ENCODE peak calls at places on chromosomes 4 and X, in five cellular contexts. F is PC-3, G is GM23248, Y is neural progenitor cell, C is HCT116. W is an unnamed sample.

GRCh38 chr4:171857302-171858005 is 44.2 kb downstream of the GALNTL6 start:
- DNase-seq in C (no peak), G (no peak), F (no peak), Y (no peak), W (no peak)

GRCh38 chrX:44975666-44976263 is 102.8 kb downstream of the KDM6A start:
- DNase-seq in Y (no peak), F (no peak), C (no peak), G (peak), W (no peak)

GRCh38 chrX:101659601-101660063 is at the start of gene ARMCX2:
- DNase-seq in G (peak), Y (peak), C (no peak), F (no peak), W (no peak)

GRCh38 chr4:125434136-125434535 is 119.4 kb downstream of the FAT4 start:
- DNase-seq in C (no peak), Y (no peak), G (peak), F (no peak), W (no peak)

GRCh38 chrX:46941341-46941740 is 29.1 kb downstream of the JADE3 start:
- DNase-seq in F (no peak), C (no peak), Y (no peak), G (no peak), W (no peak)

GRCh38 chrX:108443065-108443464 is 3.4 kb downstream of the COL4A5 start:
- DNase-seq in C (no peak), Y (no peak), F (no peak), G (no peak), W (no peak)

GRCh38 chrX:12741416-12741815 is 49.8 kb upstream of the PRPS2 start:
- DNase-seq in C (peak), Y (no peak), F (peak), G (no peak), W (no peak)

GRCh38 chrX:130139474-130140201 is 26.0 kb downstream of the AIFM1 start:
- DNase-seq in F (no peak), Y (peak), C (no peak), G (no peak), W (no peak)

GRCh38 chr4:1564535-1565375 is 119.4 kb downstream of the FAM53A start:
- DNase-seq in Y (no peak), C (no peak), F (no peak), G (no peak), W (no peak)
- TF ChIP-seq EZH2 in Y (no peak), C (no peak), F (no peak), G (no peak), W (no peak)

DNA sequence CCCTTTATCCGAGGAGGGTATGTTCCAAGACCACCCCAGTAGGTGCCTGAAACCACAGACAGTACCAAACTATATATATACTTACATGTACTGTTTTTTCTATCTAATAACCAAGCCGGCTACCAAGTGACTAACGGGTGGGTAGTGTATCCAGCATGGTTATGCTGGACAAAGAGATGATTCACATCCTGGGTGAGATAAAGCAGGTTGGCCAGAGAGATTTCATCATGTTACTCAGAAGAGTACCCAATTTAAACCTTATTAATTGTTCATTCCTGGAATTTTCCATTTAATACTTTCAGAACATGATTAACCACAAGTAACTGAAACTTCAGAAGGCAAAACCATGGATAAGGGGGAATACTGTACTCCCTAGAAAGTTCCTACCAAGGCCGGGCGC is 46.5 kb downstream of the RFC1 start:
- DNase-seq in F (peak), G (peak), C (peak), Y (no peak), W (no peak)
- TF ChIP-seq EZH2phosphoT487 in F (no peak), G (no peak), C (no peak), Y (no peak), W (no peak)

GRCh38 chr4:110637408-110638131 is 14.7 kb upstream of the PITX2 start:
- DNase-seq in C (no peak), F (no peak), G (peak), Y (peak), W (no peak)
- TF ChIP-seq EZH2 in C (no peak), F (no peak), G (no peak), Y (peak), W (no peak)

GRCh38 chrX:115582871-115583729 is 22.1 kb downstream of the PLS3 start:
- DNase-seq in G (peak), C (no peak), F (peak), Y (no peak), W (no peak)

GRCh38 chrX:115583730-115584004 is 22.7 kb downstream of the PLS3 start:
- DNase-seq in Y (no peak), G (no peak), F (no peak), C (no peak), W (no peak)

GRCh38 chrX:115588180-115588579 is 27.2 kb downstream of the PLS3 start:
- DNase-seq in C (no peak), Y (no peak), G (no peak), F (no peak), W (no peak)

GRCh38 chrX:115582035-115582870 is 21.3 kb downstream of the PLS3 start:
- DNase-seq in Y (peak), C (no peak), F (no peak), G (peak), W (no peak)

GRCh38 chrX:115584715-115585114 is 23.7 kb downstream of the PLS3 start:
- DNase-seq in C (no peak), G (peak), Y (no peak), F (peak), W (no peak)
- TF ChIP-seq EZH2phosphoT487 in C (no peak), G (no peak), Y (no peak), F (no peak), W (no peak)

GRCh38 chr4:173509031-173510001 is 20.7 kb downstream of the HAND2 start:
- DNase-seq in C (no peak), Y (peak), F (no peak), G (peak), W (no peak)
- TF ChIP-seq EZH2 in C (no peak), Y (peak), F (no peak), G (no peak), W (no peak)

DNA sequence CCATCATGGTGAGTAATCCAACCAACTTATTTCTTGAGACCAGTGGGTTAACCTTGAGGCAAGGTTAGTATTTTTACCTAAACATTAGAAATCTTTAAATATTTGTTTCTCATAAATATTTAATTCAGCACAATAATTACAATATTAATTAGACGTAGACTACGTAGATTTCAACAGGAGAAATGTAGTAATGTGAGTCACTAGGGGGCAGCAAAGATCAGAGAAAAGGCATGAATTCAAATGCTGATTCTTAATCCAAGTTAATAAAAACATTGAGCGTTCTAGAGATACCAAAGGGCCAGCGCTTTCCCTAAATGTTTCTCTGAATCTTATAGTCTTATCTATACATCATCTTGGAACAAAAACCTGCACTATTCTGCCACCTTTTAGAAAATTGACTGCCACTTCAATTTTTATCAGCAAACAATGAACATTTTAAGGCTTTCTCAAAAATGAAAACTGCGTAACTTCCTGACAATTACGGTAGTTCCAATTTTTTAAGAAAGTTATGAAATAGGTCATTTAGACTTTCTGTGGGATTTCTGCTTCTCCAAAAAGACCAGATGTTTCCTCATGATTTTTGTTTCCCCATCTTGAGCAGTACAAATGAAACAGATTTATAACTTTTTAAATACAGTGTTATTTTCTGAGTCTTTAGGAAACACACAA is 180.7 kb downstream of the GASK1B start:
- DNase-seq in F (peak), C (peak), G (peak), Y (peak), W (peak)
- TF ChIP-seq EZH2phosphoT487 in F (no peak), C (no peak), G (no peak), Y (no peak), W (no peak)

GRCh38 chr4:1166509-1167243 is 5.7 kb downstream of the SPON2 start:
- DNase-seq in F (no peak), C (no peak), Y (no peak), G (no peak), W (no peak)

GRCh38 chr4:1169691-1170096 is 2.7 kb downstream of the SPON2 start:
- DNase-seq in C (no peak), Y (no peak), F (no peak), G (no peak), W (no peak)

GRCh38 chr4:1167244-1167949 is 5.0 kb downstream of the SPON2 start:
- DNase-seq in F (peak), Y (peak), G (peak), C (peak), W (peak)

GRCh38 chr4:1169171-1169671 is 3.2 kb downstream of the SPON2 start:
- DNase-seq in G (no peak), F (no peak), Y (no peak), C (no peak), W (no peak)

GRCh38 chr4:1168291-1169031 is 3.9 kb downstream of the SPON2 start:
- DNase-seq in F (no peak), Y (no peak), G (no peak), C (no peak), W (no peak)
- TF ChIP-seq EZH2 in F (no peak), Y (no peak), G (no peak), C (no peak), W (no peak)

DNA sequence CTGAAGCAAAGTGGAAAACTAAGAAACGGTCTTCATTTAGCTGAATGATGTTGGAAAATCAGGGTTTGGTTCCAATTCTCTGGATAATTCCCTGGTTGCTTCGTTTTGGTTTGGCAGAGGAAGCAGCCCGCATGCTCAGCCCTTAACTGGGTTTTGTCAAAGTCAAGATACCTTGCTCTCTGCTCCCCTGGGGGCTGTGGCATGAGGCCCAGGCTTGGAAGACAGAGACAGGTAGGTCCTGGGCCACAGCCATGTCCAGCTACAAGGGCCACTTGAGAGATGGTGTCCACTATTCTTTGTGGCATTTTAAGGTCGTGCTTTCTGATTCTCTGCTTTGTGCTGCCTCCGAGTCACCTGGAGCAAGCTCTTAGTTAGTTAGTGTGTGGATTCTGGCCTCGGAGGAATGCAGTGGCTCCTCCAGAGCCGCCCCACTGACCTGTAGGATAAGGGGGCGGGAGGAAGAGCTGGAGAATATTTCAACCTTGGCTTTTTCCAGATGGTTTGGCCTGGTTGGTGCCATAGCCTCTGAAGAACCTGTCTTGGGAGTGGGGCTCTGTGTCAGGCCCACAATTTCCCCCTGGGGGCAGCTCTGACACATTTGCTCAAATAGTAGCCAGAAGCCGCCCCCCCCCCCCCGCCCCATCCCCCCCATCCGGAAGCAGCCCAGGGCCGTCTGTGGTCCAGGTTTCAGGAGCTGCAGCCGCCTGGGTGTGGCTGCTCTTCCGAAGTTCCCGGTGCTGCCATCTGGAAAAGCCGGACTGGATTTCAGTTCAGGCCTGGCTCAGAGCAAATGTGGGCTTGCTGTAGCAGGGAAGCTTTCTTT is 147.1 kb downstream of the NHS start:
- DNase-seq in G (peak), Y (peak), F (peak), C (peak), W (no peak)
- TF ChIP-seq EZH2phosphoT487 in G (no peak), Y (no peak), F (no peak), C (no peak), W (no peak)

DNA sequence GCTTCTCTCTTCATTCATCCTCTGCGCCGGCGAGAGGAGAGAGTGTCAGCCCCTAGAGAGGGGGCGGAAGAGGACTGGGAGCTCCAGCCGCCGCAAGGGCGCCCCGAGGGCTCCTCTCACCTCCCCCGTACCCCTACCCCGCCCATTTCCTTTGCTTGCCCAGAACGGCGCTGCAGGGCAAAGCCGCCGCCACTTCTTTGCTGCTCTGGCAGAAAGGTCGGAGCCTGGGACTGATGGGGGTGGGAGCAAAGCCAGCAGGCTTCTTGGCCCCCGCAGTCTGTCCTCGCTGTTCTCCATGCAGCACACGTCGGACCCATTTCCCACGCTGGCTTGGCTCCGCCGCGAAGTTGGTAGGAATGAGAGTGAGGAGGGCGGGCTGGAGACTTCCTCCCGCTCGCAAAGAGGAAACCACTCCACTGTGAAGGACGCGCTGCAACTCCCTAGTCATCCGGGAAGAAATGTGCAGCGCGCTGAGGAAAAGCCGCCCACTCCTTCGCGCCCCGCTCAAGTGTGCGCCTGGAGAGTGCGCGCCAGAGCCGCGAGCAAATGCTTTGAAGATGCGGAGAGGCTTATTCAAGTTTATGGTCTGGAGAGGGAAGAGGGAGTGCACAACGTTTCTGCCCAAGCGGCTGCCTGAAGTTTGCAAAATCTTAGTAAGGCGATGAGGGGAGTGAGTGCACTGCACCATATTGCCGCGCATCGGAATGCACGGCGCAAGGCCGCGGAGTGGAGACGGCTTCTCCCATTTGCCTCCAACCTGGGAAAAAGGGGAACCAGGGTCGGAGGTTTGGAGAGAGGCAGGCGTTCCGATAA is 2.8 kb upstream of the PCDH7 start:
- DNase-seq in F (peak), C (no peak), Y (peak), G (peak), W (peak)
- TF ChIP-seq EZH2 in F (no peak), C (no peak), Y (no peak), G (no peak), W (no peak)

W was measured in MM.1S.